ENCODE peak calls at places on chromosomes 11 and 22, in four cellular contexts. One of them, this sample, is unnamed.
A peak's percentile ranks its signal among the peaks of the same experiment; 100 is the strongest.

GRCh38 chr22:48504519-48505140 is 1323.0 kb downstream of the BRD1 start:
- DNase-seq in body of pancreas: no peak
- DNase-seq in fibroblast of lung: no peak
- DNase-seq in RWPE2: no peak
- DNase-seq in this sample: no peak

GRCh38 chr11:29657709-29658108 is 359.1 kb downstream of the KCNA4 start:
- DNase-seq in body of pancreas: no peak
- DNase-seq in RWPE2: no peak
- DNase-seq in fibroblast of lung: no peak
- DNase-seq in this sample: no peak

GRCh38 chr11:8937159-8937558 is 4.4 kb upstream of the C11orf16 start:
- DNase-seq in fibroblast of lung: no peak
- DNase-seq in body of pancreas: no peak
- DNase-seq in RWPE2: no peak
- DNase-seq in this sample: no peak

GRCh38 chr11:11450744-11451362 is 97.8 kb upstream of the CSNK2A3 start:
- DNase-seq in RWPE2: no peak
- DNase-seq in body of pancreas: no peak
- DNase-seq in fibroblast of lung: peak; percentile 79
- DNase-seq in this sample: no peak

GRCh38 chr22:39518996-39519680 is 1.2 kb upstream of the ATF4 start:
- DNase-seq in RWPE2: no peak
- DNase-seq in body of pancreas: peak; percentile 39
- DNase-seq in fibroblast of lung: peak; percentile 46
- DNase-seq in this sample: peak; percentile 40

GRCh38 chr11:73234403-73235181 is 16.5 kb downstream of the P2RY2 start:
- DNase-seq in RWPE2: peak; percentile 54
- DNase-seq in body of pancreas: no peak
- DNase-seq in fibroblast of lung: no peak
- DNase-seq in this sample: no peak

GRCh38 chr11:67699521-67699920 is 25.1 kb upstream of the ALDH3B2 start:
- DNase-seq in fibroblast of lung: peak; percentile 43
- DNase-seq in body of pancreas: no peak
- DNase-seq in RWPE2: no peak
- DNase-seq in this sample: peak; percentile 25

GRCh38 chr11:45001466-45002165 is 50.9 kb upstream of the TP53I11 start:
- DNase-seq in RWPE2: no peak
- DNase-seq in fibroblast of lung: no peak
- DNase-seq in body of pancreas: no peak
- DNase-seq in this sample: no peak

GRCh38 chr11:10162222-10162621 is 131.8 kb downstream of the SBF2 start:
- DNase-seq in body of pancreas: no peak
- DNase-seq in RWPE2: no peak
- DNase-seq in fibroblast of lung: no peak
- DNase-seq in this sample: no peak

GRCh38 chr11:1197431-1197885 is 25.4 kb upstream of the MUC5B start:
- DNase-seq in fibroblast of lung: no peak
- DNase-seq in RWPE2: peak; percentile 47
- DNase-seq in body of pancreas: peak; percentile 9
- DNase-seq in this sample: no peak

GRCh38 chr11:117824571-117825537 is at the start of gene FXYD2:
- DNase-seq in RWPE2: no peak
- DNase-seq in body of pancreas: peak; percentile 37
- DNase-seq in fibroblast of lung: no peak
- DNase-seq in this sample: no peak

GRCh38 chr11:35549787-35550186 is 24.4 kb upstream of the PAMR1 start:
- DNase-seq in RWPE2: peak; percentile 65
- DNase-seq in body of pancreas: no peak
- DNase-seq in fibroblast of lung: peak; percentile 99
- DNase-seq in this sample: no peak

GRCh38 chr22:36221799-36222751 is 17.3 kb downstream of the APOL2 start:
- DNase-seq in RWPE2: no peak
- DNase-seq in body of pancreas: peak; percentile 49
- DNase-seq in fibroblast of lung: peak; percentile 58
- DNase-seq in this sample: peak; percentile 68

GRCh38 chr11:76236092-76237026 is 30.1 kb upstream of the WNT11 start:
- DNase-seq in body of pancreas: no peak
- DNase-seq in RWPE2: no peak
- DNase-seq in fibroblast of lung: peak; percentile 57
- DNase-seq in this sample: peak; percentile 10

GRCh38 chr11:118098996-118099837 is 12.5 kb upstream of the SMIM35 start:
- DNase-seq in body of pancreas: no peak
- DNase-seq in fibroblast of lung: no peak
- DNase-seq in RWPE2: no peak
- DNase-seq in this sample: no peak

GRCh38 chr22:40196628-40197027 is 18.9 kb downstream of the TNRC6B start:
- DNase-seq in RWPE2: no peak
- DNase-seq in fibroblast of lung: peak; percentile 97
- DNase-seq in body of pancreas: no peak
- DNase-seq in this sample: no peak

GRCh38 chr11:134062255-134063030 is 6.4 kb upstream of the JAM3 start:
- DNase-seq in RWPE2: no peak
- DNase-seq in fibroblast of lung: peak; percentile 44
- DNase-seq in body of pancreas: no peak
- DNase-seq in this sample: no peak

GRCh38 chr11:125433454-125434121 is 62.5 kb downstream of the FEZ1 start:
- DNase-seq in RWPE2: no peak
- DNase-seq in fibroblast of lung: peak; percentile 55
- DNase-seq in body of pancreas: peak; percentile 28
- DNase-seq in this sample: peak; percentile 40

GRCh38 chr11:72760543-72761400 is 8.6 kb upstream of the ARAP1 start:
- DNase-seq in RWPE2: no peak
- DNase-seq in body of pancreas: no peak
- DNase-seq in fibroblast of lung: peak; percentile 87
- DNase-seq in this sample: no peak

GRCh38 chr11:84648413-84648812 is 978.7 kb downstream of the DLG2 start:
- DNase-seq in fibroblast of lung: no peak
- DNase-seq in body of pancreas: no peak
- DNase-seq in RWPE2: no peak
- DNase-seq in this sample: no peak

GRCh38 chr11:18144243-18144642 is 11.9 kb downstream of the MRGPRX3 start:
- DNase-seq in fibroblast of lung: peak; percentile 10
- DNase-seq in RWPE2: no peak
- DNase-seq in body of pancreas: no peak
- DNase-seq in this sample: no peak

GRCh38 chr11:1113405-1114201 is 38.9 kb downstream of the MUC2 start:
- DNase-seq in fibroblast of lung: no peak
- DNase-seq in body of pancreas: no peak
- DNase-seq in RWPE2: peak; percentile 51
- DNase-seq in this sample: no peak

GRCh38 chr11:9232482-9232881 is 32.7 kb downstream of the DENND5A start:
- DNase-seq in body of pancreas: no peak
- DNase-seq in fibroblast of lung: no peak
- DNase-seq in RWPE2: no peak
- DNase-seq in this sample: no peak

GRCh38 chr22:37898441-37899181 is 7.5 kb upstream of the MICALL1 start:
- DNase-seq in body of pancreas: peak; percentile 69
- DNase-seq in fibroblast of lung: peak; percentile 59
- DNase-seq in RWPE2: peak; percentile 97
- DNase-seq in this sample: no peak

GRCh38 chr11:126290887-126291286 is 8.0 kb downstream of the TIRAP start:
- DNase-seq in body of pancreas: no peak
- DNase-seq in fibroblast of lung: no peak
- DNase-seq in RWPE2: no peak
- DNase-seq in this sample: no peak

GRCh38 chr22:38925571-38926041 is 31.8 kb upstream of the APOBEC3A start:
- DNase-seq in body of pancreas: no peak
- DNase-seq in fibroblast of lung: peak; percentile 52
- DNase-seq in RWPE2: no peak
- DNase-seq in this sample: no peak

GRCh38 chr11:71248251-71248570 is 4.2 kb downstream of the SHANK2 start:
- DNase-seq in RWPE2: no peak
- DNase-seq in body of pancreas: peak; percentile 11
- DNase-seq in fibroblast of lung: no peak
- DNase-seq in this sample: no peak

GRCh38 chr11:57680552-57680874 is 12.6 kb downstream of the ZDHHC5 start:
- DNase-seq in body of pancreas: no peak
- DNase-seq in fibroblast of lung: peak; percentile 39
- DNase-seq in RWPE2: no peak
- DNase-seq in this sample: peak; percentile 72

GRCh38 chr11:19907008-19907579 is 194.5 kb downstream of the NAV2 start:
- DNase-seq in body of pancreas: no peak
- DNase-seq in RWPE2: no peak
- DNase-seq in fibroblast of lung: no peak
- DNase-seq in this sample: no peak

GRCh38 chr11:19905280-19905853 is 192.7 kb downstream of the NAV2 start:
- DNase-seq in body of pancreas: no peak
- DNase-seq in fibroblast of lung: peak; percentile 63
- DNase-seq in RWPE2: no peak
- DNase-seq in this sample: peak; percentile 20

GRCh38 chr11:19907839-19908238 is 195.2 kb downstream of the NAV2 start:
- DNase-seq in body of pancreas: peak; percentile 23
- DNase-seq in RWPE2: no peak
- DNase-seq in fibroblast of lung: peak; percentile 44
- DNase-seq in this sample: no peak

GRCh38 chr11:19903620-19904069 is 191.0 kb downstream of the NAV2 start:
- DNase-seq in RWPE2: no peak
- DNase-seq in body of pancreas: peak; percentile 89
- DNase-seq in fibroblast of lung: peak; percentile 75
- DNase-seq in this sample: peak; percentile 79

DNA sequence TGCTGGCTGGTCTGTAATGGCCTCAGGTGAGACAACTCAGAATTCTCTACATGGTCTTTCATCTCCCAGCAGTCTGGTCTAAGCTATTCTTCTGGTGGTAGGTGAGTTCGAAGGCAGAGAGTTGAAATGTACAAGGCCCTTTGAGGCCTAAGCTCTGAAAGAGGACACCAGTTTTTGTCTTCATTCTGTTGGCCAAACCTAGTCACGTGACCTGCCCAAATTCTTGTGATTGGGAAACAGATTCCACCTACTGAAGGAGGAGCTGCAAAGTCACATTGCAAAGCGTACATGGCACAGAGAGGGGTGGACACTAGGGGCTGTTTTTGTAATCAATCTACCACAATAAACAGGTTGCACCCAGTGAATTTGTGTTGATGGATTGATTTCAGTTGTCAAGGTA is 193.5 kb downstream of the NAV2 start:
- DNase-seq in body of pancreas: no peak
- DNase-seq in fibroblast of lung: no peak
- DNase-seq in RWPE2: no peak
- DNase-seq in this sample: no peak
- H3K36me3 ChIP-seq in body of pancreas: no peaks in the 10 kb centered on the region
- H3K36me3 ChIP-seq in fibroblast of lung: peaks cover 3% of the 10 kb centered on the region
- H3K36me3 ChIP-seq in RWPE2: no peaks in the 10 kb centered on the region
- H3K36me3 ChIP-seq in this sample: no peaks in the 10 kb centered on the region

GRCh38 chr11:2689551-2690260 is 10.1 kb downstream of the KCNQ1OT1 start:
- DNase-seq in fibroblast of lung: no peak
- DNase-seq in RWPE2: peak; percentile 27
- DNase-seq in body of pancreas: peak; percentile 8
- DNase-seq in this sample: peak; percentile 45
- H3K4me1 ChIP-seq in fibroblast of lung: no peaks in the 10 kb centered on the region
- H3K4me1 ChIP-seq in RWPE2: no peaks in the 10 kb centered on the region
- H3K4me1 ChIP-seq in body of pancreas: peaks cover 63% of the 10 kb centered on the region
- H3K4me1 ChIP-seq in this sample: no peaks in the 10 kb centered on the region

GRCh38 chr11:2801711-2802388 is 83.7 kb downstream of the CDKN1C start:
- DNase-seq in RWPE2: peak; percentile 57
- DNase-seq in fibroblast of lung: no peak
- DNase-seq in body of pancreas: peak; percentile 8
- DNase-seq in this sample: no peak

GRCh38 chr11:2802389-2803185 is 83.0 kb downstream of the CDKN1C start:
- DNase-seq in body of pancreas: peak; percentile 9
- DNase-seq in RWPE2: peak; percentile 43
- DNase-seq in fibroblast of lung: no peak
- DNase-seq in this sample: no peak

GRCh38 chr11:2799881-2800654 is 85.5 kb downstream of the CDKN1C start:
- DNase-seq in fibroblast of lung: no peak
- DNase-seq in body of pancreas: peak; percentile 9
- DNase-seq in RWPE2: peak; percentile 47
- DNase-seq in this sample: no peak

GRCh38 chr11:2798951-2799761 is 86.4 kb downstream of the CDKN1C start:
- DNase-seq in RWPE2: peak; percentile 40
- DNase-seq in fibroblast of lung: peak; percentile 41
- DNase-seq in body of pancreas: peak; percentile 7
- DNase-seq in this sample: no peak

GRCh38 chr11:2800655-2801531 is 84.7 kb downstream of the CDKN1C start:
- DNase-seq in fibroblast of lung: no peak
- DNase-seq in RWPE2: peak; percentile 32
- DNase-seq in body of pancreas: peak; percentile 8
- DNase-seq in this sample: no peak
- H3K36me3 ChIP-seq in fibroblast of lung: no peaks in the 10 kb centered on the region
- H3K36me3 ChIP-seq in RWPE2: no peaks in the 10 kb centered on the region
- H3K36me3 ChIP-seq in body of pancreas: no peaks in the 10 kb centered on the region
- H3K36me3 ChIP-seq in this sample: no peaks in the 10 kb centered on the region

DNA sequence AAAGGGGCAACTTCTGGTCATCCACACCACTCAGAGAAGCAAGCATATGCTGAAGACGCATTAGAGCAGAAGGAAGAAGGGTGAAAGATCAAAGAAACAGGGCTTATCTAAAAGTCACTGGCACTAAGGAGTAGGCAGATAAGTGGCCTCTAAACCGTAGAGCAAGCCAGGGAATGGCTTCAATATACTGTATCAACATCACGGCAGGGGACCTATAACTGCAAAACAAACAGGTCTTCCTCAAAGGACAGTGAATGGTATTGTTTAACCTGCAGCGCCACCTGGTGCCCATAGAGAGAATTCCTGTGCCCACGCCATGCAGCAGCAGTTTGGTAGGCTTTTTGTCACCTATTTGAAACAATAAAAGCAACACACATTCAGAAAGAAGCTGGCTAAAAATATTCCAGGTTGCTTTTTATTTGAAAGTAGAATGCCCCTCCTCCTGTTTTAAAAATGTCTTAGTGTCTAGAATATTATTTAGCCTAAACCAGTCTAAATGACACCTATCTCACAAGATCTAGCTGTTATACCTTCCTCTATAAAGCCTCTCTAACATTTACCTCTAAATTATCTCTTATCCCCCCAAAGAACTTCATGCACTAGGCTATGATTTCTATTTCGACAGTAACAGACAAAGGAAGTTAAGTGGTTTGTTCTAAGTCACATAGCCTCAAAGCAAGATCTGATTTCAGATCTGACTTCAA is 21.8 kb downstream of the SNX19 start:
- DNase-seq in fibroblast of lung: peak; percentile 61
- DNase-seq in RWPE2: no peak
- DNase-seq in body of pancreas: peak; percentile 62
- DNase-seq in this sample: peak; percentile 72
- H3K4me1 ChIP-seq in fibroblast of lung: peaks cover 20% of the 10 kb centered on the region
- H3K4me1 ChIP-seq in RWPE2: peaks cover 16% of the 10 kb centered on the region
- H3K4me1 ChIP-seq in body of pancreas: peaks cover 15% of the 10 kb centered on the region
- H3K4me1 ChIP-seq in this sample: no peaks in the 10 kb centered on the region

GRCh38 chr11:96294289-96294688 is 48.7 kb downstream of the MAML2 start:
- DNase-seq in RWPE2: no peak
- DNase-seq in body of pancreas: no peak
- DNase-seq in fibroblast of lung: no peak
- DNase-seq in this sample: no peak

GRCh38 chr11:96290631-96291030 is 52.4 kb downstream of the MAML2 start:
- DNase-seq in fibroblast of lung: no peak
- DNase-seq in body of pancreas: no peak
- DNase-seq in RWPE2: no peak
- DNase-seq in this sample: no peak

GRCh38 chr11:96293583-96293982 is 49.4 kb downstream of the MAML2 start:
- DNase-seq in RWPE2: no peak
- DNase-seq in fibroblast of lung: peak; percentile 43
- DNase-seq in body of pancreas: no peak
- DNase-seq in this sample: no peak

GRCh38 chr11:96293109-96293508 is 49.9 kb downstream of the MAML2 start:
- DNase-seq in fibroblast of lung: no peak
- DNase-seq in body of pancreas: no peak
- DNase-seq in RWPE2: no peak
- DNase-seq in this sample: no peak

GRCh38 chr11:96292291-96293010 is 50.5 kb downstream of the MAML2 start:
- DNase-seq in fibroblast of lung: no peak
- DNase-seq in body of pancreas: no peak
- DNase-seq in RWPE2: no peak
- DNase-seq in this sample: no peak
- H3K36me3 ChIP-seq in fibroblast of lung: no peaks in the 10 kb centered on the region
- H3K36me3 ChIP-seq in body of pancreas: no peaks in the 10 kb centered on the region
- H3K36me3 ChIP-seq in RWPE2: no peaks in the 10 kb centered on the region
- H3K36me3 ChIP-seq in this sample: no peaks in the 10 kb centered on the region

This sample was measured in small intestine.